ENCODE peak calls at places on chromosomes 4 and X, in five cellular contexts. One of them, this sample, is unnamed.

GRCh38 chr4:17065821-17066220 is 167.4 kb upstream of the LDB2 start:
- DNase-seq in prostate gland: no peak
- DNase-seq in breast epithelium: no peak
- DNase-seq in HCT116: no peak
- DNase-seq in endothelial cell of umbilical vein: no peak
- DNase-seq in this sample: no peak

GRCh38 chrX:68332156-68332823 is 101.0 kb downstream of the OPHN1 start:
- DNase-seq in prostate gland: no peak
- DNase-seq in breast epithelium: no peak
- DNase-seq in HCT116: no peak
- DNase-seq in endothelial cell of umbilical vein: no peak
- DNase-seq in this sample: no peak

GRCh38 chr4:29113960-29114359 is 1606.2 kb upstream of the PCDH7 start:
- DNase-seq in prostate gland: no peak
- DNase-seq in breast epithelium: no peak
- DNase-seq in HCT116: no peak
- DNase-seq in endothelial cell of umbilical vein: no peak
- DNase-seq in this sample: no peak

GRCh38 chr4:65670331-65671031 is at the start of gene EPHA5:
- DNase-seq in prostate gland: peak
- DNase-seq in breast epithelium: no peak
- DNase-seq in HCT116: no peak
- DNase-seq in endothelial cell of umbilical vein: peak
- DNase-seq in this sample: no peak

GRCh38 chrX:2595258-2595657 is 94.5 kb upstream of the DHRSX start:
- DNase-seq in prostate gland: no peak
- DNase-seq in breast epithelium: no peak
- DNase-seq in HCT116: no peak
- DNase-seq in endothelial cell of umbilical vein: no peak
- DNase-seq in this sample: no peak

GRCh38 chr4:46123872-46124755 is at the start of gene GABRG1:
- DNase-seq in prostate gland: no peak
- DNase-seq in breast epithelium: no peak
- DNase-seq in HCT116: no peak
- DNase-seq in endothelial cell of umbilical vein: no peak
- DNase-seq in this sample: no peak

GRCh38 chrX:139052461-139052860 is 340.9 kb upstream of the FGF13 start:
- DNase-seq in prostate gland: no peak
- DNase-seq in breast epithelium: no peak
- DNase-seq in HCT116: no peak
- DNase-seq in endothelial cell of umbilical vein: no peak
- DNase-seq in this sample: no peak

GRCh38 chr4:153008578-153009199 is 72.6 kb downstream of the FHDC1 start:
- DNase-seq in prostate gland: no peak
- DNase-seq in breast epithelium: no peak
- DNase-seq in HCT116: no peak
- DNase-seq in endothelial cell of umbilical vein: no peak
- DNase-seq in this sample: no peak

GRCh38 chr4:15778742-15779231 is 659 bp downstream of the CD38 start:
- DNase-seq in prostate gland: peak
- DNase-seq in breast epithelium: no peak
- DNase-seq in HCT116: no peak
- DNase-seq in endothelial cell of umbilical vein: no peak
- DNase-seq in this sample: no peak

GRCh38 chr4:54165438-54165837 is 63.7 kb upstream of the PDGFRA start:
- DNase-seq in prostate gland: no peak
- DNase-seq in breast epithelium: no peak
- DNase-seq in HCT116: peak
- DNase-seq in endothelial cell of umbilical vein: no peak
- DNase-seq in this sample: peak

GRCh38 chr4:42568610-42569207 is 88.2 kb downstream of the ATP8A1 start:
- DNase-seq in prostate gland: peak
- DNase-seq in breast epithelium: no peak
- DNase-seq in HCT116: peak
- DNase-seq in endothelial cell of umbilical vein: peak
- DNase-seq in this sample: peak

GRCh38 chr4:19375405-19375804 is 876.3 kb upstream of the SLIT2 start:
- DNase-seq in prostate gland: no peak
- DNase-seq in breast epithelium: no peak
- DNase-seq in HCT116: no peak
- DNase-seq in endothelial cell of umbilical vein: no peak
- DNase-seq in this sample: no peak

GRCh38 chr4:150010525-150011126 is 67.6 kb upstream of the DCLK2 start:
- DNase-seq in prostate gland: peak
- DNase-seq in breast epithelium: no peak
- DNase-seq in HCT116: peak
- DNase-seq in endothelial cell of umbilical vein: peak
- DNase-seq in this sample: peak

GRCh38 chr4:92328095-92328494 is 24.3 kb downstream of the GRID2 start:
- DNase-seq in prostate gland: no peak
- DNase-seq in breast epithelium: no peak
- DNase-seq in HCT116: no peak
- DNase-seq in endothelial cell of umbilical vein: no peak
- DNase-seq in this sample: no peak

GRCh38 chr4:30718021-30718888 is 1.9 kb upstream of the PCDH7 start:
- DNase-seq in prostate gland: peak
- DNase-seq in breast epithelium: no peak
- DNase-seq in HCT116: no peak
- DNase-seq in endothelial cell of umbilical vein: peak
- DNase-seq in this sample: no peak

GRCh38 chr4:40749717-40750460 is at the start of gene NSUN7:
- DNase-seq in prostate gland: peak
- DNase-seq in breast epithelium: peak
- DNase-seq in HCT116: no peak
- DNase-seq in endothelial cell of umbilical vein: peak
- DNase-seq in this sample: no peak

GRCh38 chr4:47533689-47534347 is 48.7 kb downstream of the ATP10D start:
- DNase-seq in prostate gland: no peak
- DNase-seq in breast epithelium: no peak
- DNase-seq in HCT116: no peak
- DNase-seq in endothelial cell of umbilical vein: peak
- DNase-seq in this sample: no peak

GRCh38 chr4:184814686-184815045 is 11.1 kb downstream of the ACSL1 start:
- DNase-seq in prostate gland: no peak
- DNase-seq in breast epithelium: no peak
- DNase-seq in HCT116: no peak
- DNase-seq in endothelial cell of umbilical vein: no peak
- DNase-seq in this sample: no peak

GRCh38 chrX:146456058-146456457 is 353.5 kb upstream of the CXorf51B start:
- DNase-seq in prostate gland: no peak
- DNase-seq in breast epithelium: no peak
- DNase-seq in HCT116: no peak
- DNase-seq in endothelial cell of umbilical vein: no peak
- DNase-seq in this sample: no peak

GRCh38 chr4:142598132-142598531 is 248.0 kb downstream of the INPP4B start:
- DNase-seq in prostate gland: no peak
- DNase-seq in breast epithelium: no peak
- DNase-seq in HCT116: no peak
- DNase-seq in endothelial cell of umbilical vein: no peak
- DNase-seq in this sample: no peak

GRCh38 chr4:101793397-101793796 is 2.9 kb downstream of the BANK1 start:
- DNase-seq in prostate gland: no peak
- DNase-seq in breast epithelium: no peak
- DNase-seq in HCT116: no peak
- DNase-seq in endothelial cell of umbilical vein: no peak
- DNase-seq in this sample: no peak

DNA sequence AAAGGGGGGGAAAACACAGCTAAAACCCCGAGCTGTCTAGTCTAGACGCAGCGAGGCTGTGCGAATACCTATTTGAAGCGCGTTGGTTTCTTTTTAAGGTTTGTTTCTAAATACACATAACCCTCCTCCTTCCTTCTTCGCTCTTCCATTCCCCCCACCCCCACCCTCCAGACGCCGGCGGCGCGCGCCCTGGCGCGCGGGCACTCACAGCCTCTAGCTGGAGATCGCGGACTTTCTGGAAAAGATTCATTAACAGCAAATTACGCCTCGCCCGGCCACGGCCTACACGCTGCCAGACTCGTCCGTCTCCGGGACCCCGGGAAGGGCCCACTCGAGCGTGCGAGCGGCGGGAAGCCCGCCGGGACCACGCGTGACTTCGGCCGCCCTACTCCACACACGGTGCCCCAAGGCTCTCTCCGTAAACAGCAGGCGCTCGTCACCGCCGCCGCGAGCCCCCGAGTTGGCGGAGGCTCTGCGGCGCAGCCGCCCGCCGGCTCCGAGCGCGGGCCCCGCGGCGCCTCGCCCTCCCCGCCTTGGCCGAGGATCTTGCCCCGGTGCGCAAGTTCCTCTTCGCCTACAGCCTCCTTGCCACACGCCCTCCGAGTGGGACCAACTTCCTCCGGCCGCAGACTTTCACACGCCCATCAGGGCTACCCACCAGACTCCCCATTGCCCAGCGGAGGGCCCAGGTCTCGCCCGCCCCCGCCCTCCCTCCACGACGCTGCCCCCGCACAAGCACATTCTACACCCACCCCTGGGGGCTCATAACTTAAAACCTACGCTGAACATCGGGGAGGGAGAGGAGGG is 2.0 kb downstream of the BCOR start:
- DNase-seq in prostate gland: peak
- DNase-seq in breast epithelium: no peak
- DNase-seq in HCT116: no peak
- DNase-seq in endothelial cell of umbilical vein: peak
- DNase-seq in this sample: no peak
- TF ChIP-seq POLR2AphosphoS5 in prostate gland: no peak
- TF ChIP-seq POLR2AphosphoS5 in breast epithelium: no peak
- TF ChIP-seq POLR2AphosphoS5 in HCT116: no peak
- TF ChIP-seq POLR2AphosphoS5 in endothelial cell of umbilical vein: no peak
- TF ChIP-seq POLR2AphosphoS5 in this sample: no peak

DNA sequence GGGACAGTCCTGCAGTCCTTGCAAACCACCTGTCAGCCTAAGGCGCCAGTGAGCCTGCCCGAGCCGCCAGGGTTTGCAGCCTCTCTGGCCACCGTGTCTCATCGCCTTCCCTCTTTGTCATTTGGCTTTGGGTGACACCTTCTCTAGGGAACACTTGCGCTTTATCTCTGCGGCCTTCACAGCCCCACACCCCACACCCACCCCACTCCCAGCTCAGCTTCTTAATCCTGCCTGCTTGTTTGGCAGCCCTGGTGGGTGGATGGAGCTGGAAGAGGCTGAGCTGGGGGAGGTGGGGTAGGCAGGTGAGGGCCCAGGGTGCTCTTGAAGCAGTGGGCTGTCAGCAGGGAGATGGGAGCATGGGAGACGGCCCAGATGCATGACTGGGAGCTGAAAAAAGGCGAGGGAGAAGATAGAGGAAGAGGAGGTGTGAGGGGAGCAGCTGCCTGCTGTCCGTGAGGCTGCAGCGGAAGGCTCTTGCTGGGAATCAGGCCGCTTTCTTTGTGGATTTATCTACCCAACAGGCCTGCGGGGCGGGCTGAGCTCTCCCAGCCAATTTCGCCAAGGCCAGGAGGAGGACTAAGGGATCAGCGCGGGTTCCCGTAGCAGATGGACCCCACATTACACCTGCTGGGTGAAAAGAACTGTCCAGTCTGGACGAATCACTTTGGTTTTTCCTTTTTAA is 97.5 kb upstream of the STOX2 start:
- DNase-seq in prostate gland: no peak
- DNase-seq in breast epithelium: no peak
- DNase-seq in HCT116: no peak
- DNase-seq in endothelial cell of umbilical vein: no peak
- DNase-seq in this sample: no peak
- TF ChIP-seq POLR2AphosphoS5 in prostate gland: no peak
- TF ChIP-seq POLR2AphosphoS5 in breast epithelium: no peak
- TF ChIP-seq POLR2AphosphoS5 in HCT116: no peak
- TF ChIP-seq POLR2AphosphoS5 in endothelial cell of umbilical vein: no peak
- TF ChIP-seq POLR2AphosphoS5 in this sample: no peak

GRCh38 chrX:1455948-1456280 is 3.2 kb upstream of the ASMTL start:
- DNase-seq in prostate gland: no peak
- DNase-seq in breast epithelium: no peak
- DNase-seq in HCT116: no peak
- DNase-seq in endothelial cell of umbilical vein: no peak
- DNase-seq in this sample: no peak

GRCh38 chrX:1451676-1452496 is 823 bp downstream of the ASMTL start:
- DNase-seq in prostate gland: no peak
- DNase-seq in breast epithelium: no peak
- DNase-seq in HCT116: no peak
- DNase-seq in endothelial cell of umbilical vein: no peak
- DNase-seq in this sample: no peak

GRCh38 chrX:1453390-1453783 is 678 bp upstream of the ASMTL start:
- DNase-seq in prostate gland: no peak
- DNase-seq in breast epithelium: no peak
- DNase-seq in HCT116: no peak
- DNase-seq in endothelial cell of umbilical vein: no peak
- DNase-seq in this sample: no peak

GRCh38 chrX:1452497-1453389 is at the start of gene ASMTL:
- DNase-seq in prostate gland: peak
- DNase-seq in breast epithelium: peak
- DNase-seq in HCT116: peak
- DNase-seq in endothelial cell of umbilical vein: peak
- DNase-seq in this sample: peak

DNA sequence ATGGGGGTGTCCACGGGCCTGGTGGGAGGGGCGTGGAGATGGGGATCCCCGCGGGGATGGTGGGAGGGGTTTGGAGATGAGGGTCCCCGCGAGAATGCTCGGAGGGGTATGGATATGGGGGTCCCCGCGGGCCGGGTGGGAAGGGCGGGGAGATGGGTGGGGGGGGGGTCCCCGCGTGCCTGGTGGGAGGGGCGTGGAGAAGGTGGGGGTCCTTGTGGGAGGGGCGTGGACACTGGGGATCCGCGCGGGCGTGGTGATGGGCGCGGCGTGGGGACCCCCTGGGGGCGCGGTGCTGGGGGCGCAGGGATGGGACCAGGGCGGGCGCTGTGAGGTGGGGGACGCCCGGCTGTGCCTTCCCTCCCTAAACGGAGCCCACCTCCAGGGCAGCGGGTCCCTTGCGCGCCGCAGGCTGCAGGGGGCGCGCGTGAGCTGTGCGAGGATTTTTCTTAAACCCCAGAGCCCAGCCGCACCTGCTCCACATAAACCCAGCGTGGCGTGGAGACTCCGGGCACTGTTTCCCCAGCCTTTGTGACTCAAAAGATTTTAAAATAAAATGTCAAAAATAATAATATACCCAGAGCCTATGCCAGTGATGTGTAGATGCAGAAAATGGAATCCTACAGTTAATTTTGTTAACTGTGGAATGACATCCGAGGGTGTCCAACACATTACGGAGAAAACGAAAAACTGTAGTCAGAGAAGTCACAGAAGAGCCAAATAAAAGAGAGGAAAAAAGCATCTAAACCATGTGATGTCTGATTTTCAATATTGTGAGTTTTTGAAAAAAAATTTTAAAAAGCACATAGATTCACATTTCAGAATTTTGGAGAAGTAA is 1.5 kb upstream of the ASMTL start:
- DNase-seq in prostate gland: peak
- DNase-seq in breast epithelium: peak
- DNase-seq in HCT116: peak
- DNase-seq in endothelial cell of umbilical vein: peak
- DNase-seq in this sample: no peak
- TF ChIP-seq POLR2AphosphoS5 in prostate gland: peak
- TF ChIP-seq POLR2AphosphoS5 in breast epithelium: peak
- TF ChIP-seq POLR2AphosphoS5 in HCT116: no peak
- TF ChIP-seq POLR2AphosphoS5 in endothelial cell of umbilical vein: no peak
- TF ChIP-seq POLR2AphosphoS5 in this sample: no peak

DNA sequence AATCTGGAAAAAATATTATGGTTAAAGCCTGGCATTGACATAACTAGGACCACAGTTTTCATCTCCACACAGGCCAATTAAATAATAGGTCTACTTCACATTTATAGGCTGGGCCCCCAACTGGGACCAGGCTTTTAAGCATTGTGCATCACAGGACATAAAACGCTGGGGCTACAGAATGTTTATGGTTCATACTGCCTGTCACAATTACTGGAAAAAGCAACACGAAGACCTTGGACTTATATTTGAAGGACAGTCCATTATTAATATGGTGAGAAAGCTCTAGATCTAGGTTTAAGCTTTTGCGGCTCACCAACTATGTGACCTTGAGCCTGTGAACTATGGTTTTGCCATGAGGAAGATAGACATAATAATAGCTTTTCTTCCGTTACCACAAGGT is 94.2 kb downstream of the MFAP3L start:
- DNase-seq in prostate gland: no peak
- DNase-seq in breast epithelium: no peak
- DNase-seq in HCT116: no peak
- DNase-seq in endothelial cell of umbilical vein: no peak
- DNase-seq in this sample: no peak
- TF ChIP-seq POLR2AphosphoS5 in prostate gland: no peak
- TF ChIP-seq POLR2AphosphoS5 in breast epithelium: no peak
- TF ChIP-seq POLR2AphosphoS5 in HCT116: no peak
- TF ChIP-seq POLR2AphosphoS5 in endothelial cell of umbilical vein: no peak
- TF ChIP-seq POLR2AphosphoS5 in this sample: no peak